ENCODE peak calls at places on chromosomes 5 and 9, in five cellular contexts. H, V, E, Z and Q are unnamed samples.

GRCh38 chr5:25160851-25161348 is 516.1 kb upstream of the CDH10 start:
- DNase-seq in H (no peak), V (no peak), E (no peak), Z (no peak), Q (no peak)

GRCh38 chr5:132474131-132474723 is 16.3 kb downstream of the IRF1 start:
- DNase-seq in H (no peak), V (no peak), E (no peak), Z (no peak), Q (no peak)

GRCh38 chr9:121573717-121574485 is 74.3 kb upstream of the GGTA1 start:
- DNase-seq in H (no peak), V (no peak), E (no peak), Z (no peak), Q (no peak)

GRCh38 chr5:176802116-176802784 is 8.1 kb upstream of the UNC5A start:
- DNase-seq in H (no peak), V (no peak), E (no peak), Z (no peak), Q (no peak)

GRCh38 chr9:137315581-137316011 is 13.5 kb upstream of the NRARP start:
- DNase-seq in H (no peak), V (no peak), E (no peak), Z (no peak), Q (no peak)

GRCh38 chr9:90344013-90344412 is 298.6 kb downstream of the DIRAS2 start:
- DNase-seq in H (peak), V (no peak), E (no peak), Z (no peak), Q (peak)

GRCh38 chr5:138955013-138955660 is 80.0 kb upstream of the LRRTM2 start:
- DNase-seq in H (no peak), V (no peak), E (no peak), Z (peak), Q (peak)

GRCh38 chr9:97425992-97426336 is 14.1 kb downstream of the TDRD7 start:
- DNase-seq in H (no peak), V (no peak), E (no peak), Z (no peak), Q (no peak)

GRCh38 chr5:98503582-98503981 is 269.9 kb upstream of the RGMB start:
- DNase-seq in H (no peak), V (no peak), E (no peak), Z (no peak), Q (no peak)

GRCh38 chr5:169777112-169777511 is 140.0 kb downstream of the DOCK2 start:
- DNase-seq in H (no peak), V (no peak), E (no peak), Z (no peak), Q (no peak)

GRCh38 chr9:10354591-10354990 is 258.2 kb downstream of the PTPRD start:
- DNase-seq in H (no peak), V (no peak), E (no peak), Z (no peak), Q (no peak)

GRCh38 chr9:129071526-129072131 is 9.3 kb upstream of the DOLPP1 start:
- DNase-seq in H (no peak), V (no peak), E (no peak), Z (no peak), Q (no peak)

GRCh38 chr5:14145356-14146334 is 2.5 kb downstream of the TRIO start:
- DNase-seq in H (no peak), V (peak), E (no peak), Z (no peak), Q (no peak)

GRCh38 chr5:61030163-61030482 is 85.1 kb downstream of the NDUFAF2 start:
- DNase-seq in H (no peak), V (no peak), E (no peak), Z (no peak), Q (no peak)

GRCh38 chr5:86070719-86071118 is 547.0 kb upstream of the COX7C start:
- DNase-seq in H (no peak), V (no peak), E (no peak), Z (no peak), Q (no peak)

GRCh38 chr9:100426532-100427365 is at the start of gene MSANTD3:
- DNase-seq in H (peak), V (no peak), E (peak), Z (peak), Q (peak)

GRCh38 chr5:97797994-97798451 is 615.0 kb upstream of the RIOK2 start:
- DNase-seq in H (peak), V (no peak), E (no peak), Z (no peak), Q (peak)

GRCh38 chr5:10467281-10468198 is 25.9 kb downstream of the ROPN1L start:
- DNase-seq in H (peak), V (no peak), E (no peak), Z (no peak), Q (peak)

GRCh38 chr9:98850851-98851729 is 43.6 kb downstream of the GALNT12 start:
- DNase-seq in H (no peak), V (no peak), E (no peak), Z (no peak), Q (no peak)

GRCh38 chr5:52800394-52801213 is 12.9 kb downstream of the ITGA1 start:
- DNase-seq in H (peak), V (no peak), E (peak), Z (peak), Q (peak)

GRCh38 chr9:97594414-97594921 is 38.7 kb downstream of the TSTD2 start:
- DNase-seq in H (no peak), V (no peak), E (no peak), Z (peak), Q (no peak)

GRCh38 chr9:95096381-95096780 is 221.1 kb downstream of the FANCC start:
- DNase-seq in H (no peak), V (no peak), E (no peak), Z (no peak), Q (no peak)

GRCh38 chr5:42057254-42057690 is 132.2 kb downstream of the FBXO4 start:
- DNase-seq in H (peak), V (peak), E (peak), Z (no peak), Q (peak)

GRCh38 chr9:71446499-71447411 is 321.6 kb downstream of the CEMIP2 start:
- DNase-seq in H (peak), V (peak), E (peak), Z (no peak), Q (peak)

GRCh38 chr9:131552030-131552429 is 6.7 kb downstream of the PRRT1B start:
- DNase-seq in H (no peak), V (no peak), E (no peak), Z (no peak), Q (no peak)

GRCh38 chr9:131543141-131543540 is 2.2 kb upstream of the PRRT1B start:
- DNase-seq in H (no peak), V (no peak), E (no peak), Z (no peak), Q (no peak)

GRCh38 chr9:131545786-131546335 is 538 bp downstream of the PRRT1B start:
- DNase-seq in H (no peak), V (no peak), E (no peak), Z (no peak), Q (no peak)

GRCh38 chr9:131545003-131545785 is at the start of gene PRRT1B:
- DNase-seq in H (no peak), V (no peak), E (no peak), Z (no peak), Q (peak)

GRCh38 chr9:131546336-131547084 is 1.2 kb downstream of the PRRT1B start:
- DNase-seq in H (peak), V (no peak), E (no peak), Z (no peak), Q (peak)
- H3K4me3 ChIP-seq in H (peak), V (peak), E (no peak), Z (peak), Q (peak)

GRCh38 chr5:78367318-78367991 is 7.0 kb downstream of the SCAMP1 start:
- DNase-seq in H (no peak), V (no peak), E (no peak), Z (no peak), Q (peak)
- TF ChIP-seq CTCF in H (no peak), V (no peak), E (peak), Z (no peak), Q (peak)

GRCh38 chr5:39197556-39197955 is 21.8 kb downstream of the FYB1 start:
- DNase-seq in H (no peak), V (no peak), E (no peak), Z (no peak), Q (no peak)

GRCh38 chr5:39199335-39199734 is 20.0 kb downstream of the FYB1 start:
- DNase-seq in H (no peak), V (no peak), E (no peak), Z (no peak), Q (no peak)

GRCh38 chr5:39200081-39200480 is 19.3 kb downstream of the FYB1 start:
- DNase-seq in H (no peak), V (no peak), E (no peak), Z (no peak), Q (no peak)

GRCh38 chr5:39195198-39195826 is 24.1 kb downstream of the FYB1 start:
- DNase-seq in H (no peak), V (no peak), E (no peak), Z (no peak), Q (no peak)

GRCh38 chr5:39198080-39198479 is 21.3 kb downstream of the FYB1 start:
- DNase-seq in H (no peak), V (no peak), E (no peak), Z (no peak), Q (peak)
- H3K4me3 ChIP-seq in H (no peak), V (no peak), E (no peak), Z (no peak), Q (no peak)

GRCh38 chr5:96256795-96257470 is 176.1 kb downstream of the PCSK1 start:
- DNase-seq in H (peak), V (peak), E (no peak), Z (no peak), Q (peak)
- TF ChIP-seq CTCF in H (peak), V (peak), E (no peak), Z (no peak), Q (peak)